ENCODE peak calls at places on chromosomes 12 and 14, in seven cellular contexts. I is AG04450, D is foreskin fibroblast, E is GM20000, W is activated B cell treated with CpG ODN at 0.5 μM for 24 hours, O is hepatocyte, U is heart right ventricle. Q is an unnamed sample.

GRCh38 chr12:87304406-87304805 is 724.8 kb downstream of the C12orf50 start:
- DNase-seq in U (no peak), W (no peak), D (no peak), E (no peak), I (no peak), O (no peak), Q (no peak)

GRCh38 chr14:36950812-36951211 is 221.6 kb downstream of the SLC25A21 start:
- DNase-seq in E (no peak), I (no peak), U (no peak), D (no peak), O (no peak), W (no peak), Q (no peak)

GRCh38 chr12:33514893-33515292 is 75.3 kb upstream of the SYT10 start:
- DNase-seq in W (no peak), D (no peak), I (no peak), E (no peak), U (no peak), O (no peak), Q (no peak)

GRCh38 chr12:47190271-47190750 is 110.6 kb upstream of the AMIGO2 start:
- DNase-seq in O (no peak), D (peak; percentile 8), W (no peak), I (peak; percentile 26), E (no peak), U (no peak), Q (peak; percentile 55)

GRCh38 chr12:108277613-108278012 is 61.5 kb downstream of the CMKLR1 start:
- DNase-seq in U (no peak), D (no peak), O (no peak), I (no peak), E (no peak), W (no peak), Q (no peak)

GRCh38 chr12:1273051-1273450 is 282.0 kb downstream of the ERC1 start:
- DNase-seq in O (no peak), D (no peak), E (no peak), W (no peak), U (no peak), I (no peak), Q (no peak)

GRCh38 chr14:78835052-78835451 is 664.9 kb downstream of the NRXN3 start:
- DNase-seq in W (no peak), D (no peak), I (no peak), U (peak; percentile 4), O (no peak), E (no peak), Q (no peak)

GRCh38 chr12:89326260-89327040 is 25.9 kb downstream of the DUSP6 start:
- DNase-seq in I (no peak), D (no peak), O (no peak), E (no peak), U (no peak), W (no peak), Q (no peak)

GRCh38 chr12:57254506-57255280 is 3.7 kb upstream of the STAC3 start:
- DNase-seq in D (no peak), I (no peak), O (no peak), E (no peak), U (no peak), W (no peak), Q (no peak)

GRCh38 chr12:53236443-53237111 is 4.6 kb upstream of the RARG start:
- DNase-seq in O (no peak), E (no peak), U (no peak), W (no peak), D (no peak), I (no peak), Q (no peak)

GRCh38 chr12:68446379-68446778 is 114.2 kb upstream of the MDM1 start:
- DNase-seq in O (no peak), W (no peak), D (no peak), E (no peak), I (no peak), U (no peak), Q (no peak)

GRCh38 chr14:92633724-92634123 is 114.7 kb downstream of the LGMN start:
- DNase-seq in U (no peak), D (no peak), W (no peak), E (no peak), I (no peak), O (no peak), Q (no peak)

GRCh38 chr12:71748081-71748850 is 6.4 kb upstream of the RAB21 start:
- DNase-seq in I (no peak), D (no peak), W (no peak), E (no peak), U (no peak), O (no peak), Q (no peak)

GRCh38 chr12:23376238-23376637 is 573.2 kb downstream of the SOX5 start:
- DNase-seq in D (no peak), I (no peak), U (no peak), W (no peak), O (no peak), E (no peak), Q (peak; percentile 1)
- TF ChIP-seq CTCF in D (no peak), I (no peak), U (no peak), W (no peak), O (peak; percentile 9), E (no peak), Q (peak; percentile 29)

GRCh38 chr14:65287264-65288131 is 125.0 kb upstream of the FUT8 start:
- DNase-seq in U (no peak), D (no peak), I (no peak), E (peak; percentile 76), W (peak; percentile 60), O (no peak), Q (no peak)

GRCh38 chr14:65290830-65291229 is 121.7 kb upstream of the FUT8 start:
- DNase-seq in E (no peak), W (no peak), U (no peak), I (no peak), D (peak; percentile 88), O (no peak), Q (peak; percentile 92)

GRCh38 chr14:65282909-65283253 is 129.6 kb upstream of the FUT8 start:
- DNase-seq in D (no peak), E (no peak), U (no peak), W (no peak), I (no peak), O (no peak), Q (no peak)

GRCh38 chr14:65281991-65282908 is 130.3 kb upstream of the FUT8 start:
- DNase-seq in I (no peak), D (peak; percentile 84), U (no peak), E (peak; percentile 66), O (no peak), W (no peak), Q (peak; percentile 75)

DNA sequence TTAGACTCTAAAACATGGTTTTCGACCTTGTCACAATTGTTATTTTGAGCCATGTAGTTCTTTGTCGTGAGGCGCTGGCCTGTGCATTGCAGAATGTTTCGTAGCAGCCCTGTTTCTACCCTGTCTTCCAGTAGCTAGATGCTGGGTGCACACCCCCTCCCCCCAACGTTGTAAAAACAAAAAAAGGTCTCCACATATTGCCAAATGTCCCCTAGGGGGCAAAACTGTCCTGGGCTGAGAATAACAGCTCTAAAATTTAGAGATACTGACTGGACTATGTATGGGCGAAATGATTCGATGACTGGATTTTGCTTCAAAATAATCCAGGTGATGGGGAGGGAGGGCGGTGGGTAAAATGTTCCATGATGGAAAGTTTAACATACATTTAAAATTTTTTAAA is 126.1 kb upstream of the FUT8 start:
- DNase-seq in D (no peak), E (peak; percentile 66), I (no peak), O (no peak), U (no peak), W (no peak), Q (no peak)
- TF ChIP-seq CTCF in D (peak; percentile 10), E (peak; percentile 22), I (peak; percentile 24), O (no peak), U (no peak), W (no peak), Q (peak; percentile 37)

DNA sequence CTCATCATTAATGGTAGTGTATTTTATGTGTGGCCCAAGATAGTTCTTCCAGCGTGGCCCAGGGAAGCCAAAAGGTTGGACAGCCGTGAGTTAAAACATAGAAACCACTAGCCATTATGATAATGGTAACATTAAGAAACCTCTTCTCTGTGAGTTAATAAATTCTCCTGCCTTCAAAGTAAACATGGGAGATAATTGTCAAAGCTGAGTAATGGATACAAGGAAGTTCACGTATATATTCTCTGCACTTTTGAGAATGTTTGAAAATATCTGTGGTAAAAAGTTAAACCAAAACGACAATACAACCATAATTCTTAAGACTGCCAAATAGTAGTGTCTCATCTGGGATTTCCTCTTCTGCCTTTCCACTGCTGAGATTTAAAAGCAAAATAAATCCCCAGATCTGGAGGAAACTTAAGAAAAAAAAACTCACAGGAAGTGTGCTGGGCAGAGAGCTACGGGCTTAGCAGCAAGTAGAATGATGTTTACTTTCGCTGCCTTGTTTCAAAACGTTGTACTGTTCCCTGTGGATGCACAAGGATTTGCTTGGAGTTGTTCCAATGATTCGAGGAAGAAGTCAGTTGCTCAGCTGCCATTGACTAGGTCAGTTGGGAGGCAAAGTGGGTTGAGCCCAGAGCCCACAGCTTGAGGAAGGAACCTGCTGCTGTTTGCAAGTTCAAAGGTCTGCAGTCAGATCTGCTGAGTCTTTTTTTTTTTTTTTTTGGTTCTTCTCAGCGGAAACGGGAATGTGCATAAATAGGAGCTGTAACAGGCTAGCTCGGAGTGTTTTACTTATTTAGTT is 1.7 kb downstream of the TPCN1 start:
- DNase-seq in W (no peak), E (no peak), D (peak; percentile 81), U (peak; percentile 57), O (peak; percentile 89), I (peak; percentile 77), Q (peak; percentile 69)
- TF ChIP-seq CTCF in W (no peak), E (no peak), D (no peak), U (no peak), O (no peak), I (peak; percentile 8), Q (no peak)

GRCh38 chr12:77299910-77300772 is 234.8 kb upstream of the E2F7 start:
- DNase-seq in D (peak; percentile 62), W (no peak), O (no peak), I (no peak), U (no peak), E (no peak), Q (peak; percentile 55)
- TF ChIP-seq CTCF in D (no peak), W (no peak), O (no peak), I (no peak), U (no peak), E (no peak), Q (no peak)

GRCh38 chr12:106631150-106631549 is 48.3 kb downstream of the RFX4 start:
- DNase-seq in D (no peak), E (no peak), I (no peak), U (no peak), O (no peak), W (no peak), Q (no peak)
- TF ChIP-seq CTCF in D (no peak), E (no peak), I (no peak), U (no peak), O (no peak), W (no peak), Q (no peak)

DNA sequence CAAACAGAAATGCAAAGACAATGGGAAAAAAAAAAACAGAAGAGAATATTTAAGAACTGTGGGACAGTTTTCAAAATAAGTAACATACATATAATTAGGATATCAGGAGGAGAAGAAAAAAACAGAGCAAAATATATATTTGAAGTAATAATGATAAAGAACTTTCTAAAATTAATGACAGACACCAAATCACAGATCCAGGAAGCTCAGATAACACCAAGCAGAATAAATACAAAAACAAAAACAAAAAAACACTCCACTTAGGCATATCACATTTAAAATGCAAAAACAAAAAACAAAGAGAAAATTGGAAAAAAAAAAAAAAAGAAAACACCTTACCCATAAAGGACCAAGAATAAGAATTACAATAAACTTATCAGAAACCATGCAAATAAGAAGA is 9.6 kb upstream of the RFX4 start:
- DNase-seq in U (no peak), W (no peak), I (no peak), O (no peak), E (no peak), D (no peak), Q (no peak)
- TF ChIP-seq CTCF in U (no peak), W (no peak), I (no peak), O (no peak), E (no peak), D (no peak), Q (no peak)